ENCODE peak calls at places on chromosomes 3 and 15, in five cellular contexts. A, T, H, Z and C are unnamed samples.

GRCh38 chr3:188326968-188327367 is 173.0 kb downstream of the LPP start:
- DNase-seq in Z (no peak), A (no peak), T (no peak), H (no peak), C (no peak)

GRCh38 chr3:33202581-33203457 is 15.8 kb downstream of the SUSD5 start:
- DNase-seq in H (no peak), T (peak; percentile 60), A (no peak), Z (no peak), C (no peak)

GRCh38 chr3:103365467-103365866 is 930.7 kb downstream of the ZPLD1 start:
- DNase-seq in Z (no peak), A (no peak), T (no peak), H (no peak), C (no peak)

GRCh38 chr15:90645873-90646605 is 71.1 kb upstream of the BLM start:
- DNase-seq in A (no peak), H (no peak), T (peak; percentile 27), Z (no peak), C (peak; percentile 51)

GRCh38 chr15:52680041-52680391 is 828 bp upstream of the ATOSA start:
- DNase-seq in A (no peak), H (no peak), Z (no peak), T (no peak), C (no peak)

GRCh38 chr3:136266468-136266867 is 16.3 kb downstream of the PCCB start:
- DNase-seq in T (no peak), Z (no peak), H (no peak), A (peak; percentile 54), C (no peak)

GRCh38 chr3:69541823-69542264 is 156.0 kb upstream of the FRMD4B start:
- DNase-seq in T (no peak), A (no peak), H (peak; percentile 66), Z (no peak), C (no peak)

GRCh38 chr3:29937185-29937584 is 656.3 kb downstream of the RBMS3 start:
- DNase-seq in H (no peak), A (no peak), Z (no peak), T (no peak), C (no peak)

GRCh38 chr3:128254967-128255366 is 101.7 kb downstream of the EEFSEC start:
- DNase-seq in H (peak; percentile 36), T (no peak), Z (no peak), A (no peak), C (no peak)

GRCh38 chr3:70179111-70179510 is 133.3 kb downstream of the MDFIC2 start:
- DNase-seq in Z (no peak), A (no peak), H (no peak), T (no peak), C (no peak)

GRCh38 chr15:58203537-58203936 is 65.4 kb downstream of the AQP9 start:
- DNase-seq in A (no peak), Z (no peak), H (no peak), T (no peak), C (no peak)

GRCh38 chr3:123400169-123400568 is 48.7 kb downstream of the ADCY5 start:
- DNase-seq in Z (no peak), A (no peak), H (no peak), T (no peak), C (no peak)

GRCh38 chr3:50450135-50450911 is 53.1 kb downstream of the CACNA2D2 start:
- DNase-seq in H (peak; percentile 56), A (no peak), T (peak; percentile 79), Z (no peak), C (peak; percentile 88)

GRCh38 chr15:71329509-71330260 is 214.4 kb downstream of the THSD4 start:
- DNase-seq in T (no peak), Z (peak; percentile 47), H (no peak), A (no peak), C (no peak)

GRCh38 chr3:178445139-178445538 is 91.1 kb upstream of the KCNMB2 start:
- DNase-seq in T (no peak), Z (no peak), H (no peak), A (no peak), C (no peak)

GRCh38 chr3:45545476-45545875 is 49.1 kb upstream of the LIMD1 start:
- DNase-seq in H (no peak), Z (no peak), T (no peak), A (no peak), C (peak; percentile 74)

GRCh38 chr3:45884368-45885201 is 1.8 kb upstream of the CCR9 start:
- DNase-seq in A (no peak), T (no peak), Z (no peak), H (no peak), C (no peak)

GRCh38 chr15:92161039-92161670 is 232.5 kb upstream of the ST8SIA2 start:
- DNase-seq in Z (no peak), H (no peak), A (no peak), T (no peak), C (no peak)

GRCh38 chr3:186002884-186003472 is 65.2 kb upstream of the TRA2B start:
- DNase-seq in H (peak; percentile 67), A (no peak), Z (peak; percentile 31), T (no peak), C (no peak)

GRCh38 chr3:39668420-39668819 is 141.0 kb upstream of the MYRIP start:
- DNase-seq in Z (peak; percentile 47), A (no peak), T (no peak), H (peak; percentile 80), C (no peak)

GRCh38 chr3:154062513-154062912 is 58.7 kb upstream of the ARHGEF26 start:
- DNase-seq in A (no peak), T (no peak), Z (no peak), H (peak; percentile 51), C (no peak)

GRCh38 chr3:7709383-7710082 is 792.1 kb upstream of the LMCD1 start:
- DNase-seq in H (no peak), T (no peak), A (no peak), Z (peak; percentile 7), C (no peak)

GRCh38 chr3:28050895-28051294 is 190.5 kb upstream of the CMC1 start:
- DNase-seq in T (no peak), A (peak; percentile 53), H (no peak), Z (peak; percentile 73), C (no peak)

GRCh38 chr3:131216340-131216739 is 165.2 kb upstream of the NUDT16 start:
- DNase-seq in A (no peak), T (no peak), Z (no peak), H (no peak), C (no peak)

GRCh38 chr15:80476036-80476435 is 71.9 kb downstream of the ARNT2 start:
- DNase-seq in A (no peak), H (no peak), T (no peak), Z (no peak), C (no peak)

DNA sequence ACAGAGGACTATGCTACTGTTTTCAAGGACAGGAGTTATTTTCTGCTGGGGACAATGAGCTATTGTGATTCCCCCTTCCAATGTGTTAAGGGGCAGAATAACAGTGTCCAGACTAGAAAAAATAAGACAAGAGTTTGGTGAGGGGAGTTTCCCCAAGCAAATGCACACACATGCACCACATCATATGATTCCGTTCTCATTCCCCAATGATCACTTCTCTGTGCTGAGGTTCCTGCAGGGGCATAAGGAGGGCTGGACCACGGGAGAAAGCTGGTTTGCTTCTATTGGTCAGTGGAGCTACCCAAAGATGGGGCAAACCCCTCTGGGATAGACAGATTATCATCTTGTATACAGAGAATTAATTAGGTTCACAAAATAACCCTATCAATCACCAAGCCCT is 80.6 kb downstream of the RBPMS2 start:
- DNase-seq in H (no peak), Z (no peak), T (no peak), A (no peak), C (no peak)
- H3K4me3 ChIP-seq in H (no peak overlapping the region), Z (no peak overlapping the region), T (no peak overlapping the region), A (no peak overlapping the region), C (no peak overlapping the region)

GRCh38 chr15:38251726-38252480 is 733 bp upstream of the SPRED1 start:
- DNase-seq in T (peak; percentile 83), H (peak; percentile 99), A (peak; percentile 82), Z (peak; percentile 96), C (peak; percentile 95)

GRCh38 chr15:38252481-38253311 is at the start of gene SPRED1:
- DNase-seq in H (peak; percentile 57), A (no peak), T (peak; percentile 63), Z (no peak), C (peak; percentile 90)

GRCh38 chr15:38253448-38253847 is 812 bp downstream of the SPRED1 start:
- DNase-seq in T (no peak), H (peak; percentile 60), A (no peak), Z (peak; percentile 28), C (no peak)

GRCh38 chr15:38255690-38256089 is 3.1 kb downstream of the SPRED1 start:
- DNase-seq in H (no peak), T (no peak), A (no peak), Z (no peak), C (no peak)

DNA sequence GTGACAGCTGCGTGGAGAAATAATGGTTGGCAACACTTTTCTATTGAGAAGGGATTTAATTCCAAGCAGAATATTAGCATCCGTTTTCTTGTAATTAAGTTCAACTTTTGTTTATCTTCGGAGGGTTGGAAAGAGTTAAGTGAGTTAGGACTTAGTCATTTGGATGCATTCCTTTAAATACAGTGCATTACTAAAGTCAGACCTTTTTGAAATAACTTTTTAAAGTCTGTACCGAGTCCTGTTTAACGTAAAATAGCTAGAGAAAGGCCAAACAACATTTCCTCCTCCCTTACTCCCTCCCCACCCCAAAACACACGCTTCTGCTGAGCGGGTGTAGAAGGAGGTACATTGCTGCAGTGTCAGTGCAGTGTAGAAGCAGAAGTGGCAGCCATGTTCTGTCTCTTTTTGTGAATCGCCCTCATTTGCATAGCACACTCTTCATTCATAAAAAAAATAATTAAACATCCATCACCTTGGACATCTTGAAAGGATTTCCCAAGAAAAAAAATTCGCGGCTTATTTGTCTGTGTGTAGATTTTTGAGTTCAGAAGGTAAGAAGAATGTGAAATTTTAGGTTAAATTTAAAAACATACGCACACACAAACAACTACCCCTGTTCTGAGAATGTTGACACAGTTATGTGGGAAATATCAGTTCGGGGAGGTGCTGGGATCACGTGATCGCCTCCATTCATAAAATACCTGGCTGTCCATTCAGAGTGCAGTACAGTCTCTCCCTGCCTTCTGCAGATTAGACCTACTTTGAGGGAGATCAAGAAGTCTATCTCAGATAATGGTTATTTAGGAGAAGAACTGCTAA is 1.6 kb downstream of the SPRED1 start:
- DNase-seq in T (peak; percentile 53), H (no peak), A (peak; percentile 35), Z (peak; percentile 51), C (peak; percentile 68)
- TF ChIP-seq POLR2AphosphoS5 in T (no peak), H (no peak), A (no peak), Z (no peak), C (peak; percentile 20)

GRCh38 chr15:79378394-79379158 is 53.6 kb upstream of the MINAR1 start:
- DNase-seq in H (no peak), Z (no peak), T (no peak), A (no peak), C (no peak)
- TF ChIP-seq CTCF in H (no peak), Z (no peak), T (no peak), A (no peak), C (no peak)

DNA sequence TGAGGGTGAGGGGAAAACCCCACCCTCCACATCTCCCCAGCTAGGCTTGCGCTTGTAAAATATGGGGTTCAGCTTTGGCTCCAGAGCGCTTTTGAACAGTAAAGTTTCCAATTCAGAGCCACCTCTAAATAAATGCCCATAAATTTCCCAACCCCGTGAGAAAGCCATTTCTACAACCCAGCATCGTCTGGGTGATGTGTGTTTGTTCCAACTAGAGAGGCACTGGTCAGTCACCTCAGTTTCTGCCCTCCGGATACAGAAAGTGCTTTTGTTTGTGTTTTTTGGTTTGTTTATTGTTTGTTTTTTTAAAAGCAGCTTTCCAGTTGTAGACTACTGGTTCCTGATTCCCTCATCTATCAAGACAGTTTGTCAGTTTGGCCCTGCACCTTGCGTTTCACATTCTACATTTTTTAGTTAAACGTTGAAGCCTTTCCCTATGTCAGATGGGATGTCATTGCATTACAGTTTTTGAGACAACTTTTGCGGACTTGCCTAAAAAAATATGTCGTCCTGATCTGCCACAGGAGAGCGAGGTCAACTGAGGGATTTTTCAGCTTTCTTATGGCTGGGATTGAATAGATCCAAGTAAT is 15.0 kb upstream of the SOX2 start:
- DNase-seq in A (no peak), T (no peak), H (no peak), Z (no peak), C (no peak)
- H3K4me3 ChIP-seq in A (no peak overlapping the region), T (no peak overlapping the region), H (peak overlapping the region; percentile 72), Z (no peak overlapping the region), C (no peak overlapping the region)